ENCODE peak calls at places on chromosomes 4 and X, in four cellular contexts. D, T, P and Y are unnamed samples.

GRCh38 chr4:121690001-121690400 is 6.8 kb downstream of the ANXA5 start:
- DNase-seq in P (no peak), D (no peak), T (no peak), Y (no peak)

GRCh38 chrX:7090506-7091095 is 56.9 kb upstream of the STS start:
- DNase-seq in P (no peak), D (no peak), T (no peak), Y (no peak)

GRCh38 chrX:116230136-116230886 is 59.8 kb downstream of the AGTR2 start:
- DNase-seq in D (no peak), P (no peak), T (no peak), Y (no peak)

GRCh38 chr4:8675383-8675782 is 82.8 kb downstream of the CPZ start:
- DNase-seq in P (no peak), T (no peak), D (no peak), Y (no peak)

GRCh38 chr4:5759236-5760075 is 48.5 kb downstream of the EVC start:
- DNase-seq in T (no peak), D (no peak), P (no peak), Y (peak)

GRCh38 chrX:72394518-72395163 is 88.9 kb upstream of the CITED1 start:
- DNase-seq in D (no peak), P (no peak), T (no peak), Y (no peak)

GRCh38 chrX:44299177-44299576 is 44.3 kb downstream of the EFHC2 start:
- DNase-seq in D (no peak), T (no peak), P (no peak), Y (no peak)

GRCh38 chrX:2516612-2517011 is 15.8 kb upstream of the DHRSX start:
- DNase-seq in T (no peak), P (no peak), D (no peak), Y (no peak)

GRCh38 chrX:18828832-18829404 is 121.5 kb downstream of the PPEF1 start:
- DNase-seq in P (no peak), D (no peak), T (no peak), Y (no peak)

GRCh38 chr4:177740563-177740962 is 298.3 kb upstream of the AGA start:
- DNase-seq in T (no peak), D (no peak), P (no peak), Y (no peak)

GRCh38 chr4:21544410-21544809 is 404.2 kb downstream of the KCNIP4 start:
- DNase-seq in T (no peak), D (no peak), P (no peak), Y (no peak)

GRCh38 chr4:42359686-42360085 is 37.6 kb upstream of the SHISA3 start:
- DNase-seq in D (no peak), P (no peak), T (no peak), Y (no peak)

GRCh38 chr4:28451346-28451745 is 1590.7 kb downstream of the STIM2 start:
- DNase-seq in P (no peak), T (no peak), D (no peak), Y (no peak)

GRCh38 chrX:132044953-132045352 is 21.9 kb downstream of the STK26 start:
- DNase-seq in D (no peak), P (no peak), T (no peak), Y (no peak)

GRCh38 chrX:8988456-8988855 is 45.5 kb downstream of the FAM9B start:
- DNase-seq in T (no peak), D (no peak), P (no peak), Y (no peak)

GRCh38 chrX:10833299-10834169 is 213.1 kb upstream of the MID1 start:
- DNase-seq in D (no peak), P (no peak), T (peak), Y (no peak)

GRCh38 chrX:84737471-84737871 is 235.2 kb upstream of the HDX start:
- DNase-seq in P (no peak), T (no peak), D (no peak), Y (no peak)

GRCh38 chr4:82733636-82734035 is 65.0 kb downstream of the SCD5 start:
- DNase-seq in T (no peak), P (no peak), D (no peak), Y (no peak)